ENCODE peak calls at places on chromosomes 12 and 14, in six cellular contexts. C, Z, J, U, P and E are unnamed samples. For H3K4me1 and H3K27me3, the result is how much of the 10 kb centered on the place peaks cover.

GRCh38 chr12:110704750-110705149 is 15.8 kb upstream of the HVCN1 start:
- DNase-seq in J (no peak), U (no peak), C (no peak), Z (peak), P (no peak), E (peak)

GRCh38 chr12:10952645-10953044 is 13.6 kb upstream of the TAS2R14 start:
- DNase-seq in C (no peak), Z (no peak), J (no peak), U (no peak), P (no peak), E (no peak)

GRCh38 chr14:99552572-99553216 is 51.3 kb downstream of the CCDC85C start:
- DNase-seq in P (no peak), Z (peak), J (no peak), C (peak), U (no peak), E (peak)

GRCh38 chr12:59803735-59804134 is 207.9 kb downstream of the SLC16A7 start:
- DNase-seq in P (no peak), J (no peak), U (no peak), C (no peak), Z (no peak), E (no peak)

GRCh38 chr12:121239704-121240420 is 29.9 kb downstream of the P2RX4 start:
- DNase-seq in J (no peak), P (no peak), C (no peak), U (no peak), Z (no peak), E (no peak)

GRCh38 chr12:90921536-90921935 is 33.4 kb downstream of the CCER1 start:
- DNase-seq in J (no peak), Z (no peak), P (no peak), U (no peak), C (no peak), E (no peak)

GRCh38 chr12:53413485-53414215 is 10.0 kb upstream of the AMHR2 start:
- DNase-seq in P (no peak), J (no peak), Z (no peak), C (no peak), U (no peak), E (no peak)

GRCh38 chr12:57726151-57726883 is 12.2 kb downstream of the AGAP2 start:
- DNase-seq in C (peak), U (peak), Z (peak), J (no peak), P (peak), E (peak)

GRCh38 chr12:132366341-132366861 is 37.0 kb upstream of the GALNT9 start:
- DNase-seq in Z (no peak), C (peak), J (no peak), U (no peak), P (no peak), E (no peak)

DNA sequence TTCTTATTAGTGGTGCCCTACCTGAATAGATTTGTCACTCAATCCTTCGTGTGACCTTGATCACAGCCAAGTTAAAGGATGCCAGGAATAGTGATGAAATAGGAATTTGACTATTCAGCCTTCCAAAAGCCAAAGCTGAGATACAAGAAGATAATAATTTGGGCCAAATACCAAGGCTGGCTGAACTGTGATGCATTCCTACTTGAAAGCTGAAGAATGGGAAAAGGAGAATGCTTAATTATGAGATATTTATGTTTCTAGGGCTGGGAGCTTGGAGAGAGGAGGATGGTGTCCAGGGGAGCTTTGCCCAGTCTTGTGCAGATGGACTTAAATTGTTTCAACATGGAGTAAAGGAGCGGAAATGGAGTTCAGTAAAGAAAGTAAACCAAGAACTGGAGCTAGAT is 5.2 kb downstream of the RNASE7 start:
- DNase-seq in P (peak), C (no peak), U (no peak), J (no peak), Z (no peak), E (no peak)
- H3K4me1 ChIP-seq in P (under half), C (under half), U (under half), J (under half), Z (under half), E (under half)

GRCh38 chr14:93970589-93970966 is 5.8 kb downstream of the ASB2 start:
- DNase-seq in P (no peak), Z (peak), C (peak), U (peak), J (no peak), E (peak)
- H3K27me3 ChIP-seq in P (under half), Z (under half), C (under half), U (under half), J (under half), E (under half)

GRCh38 chr12:72684491-72684890 is 412.3 kb downstream of the TRHDE start:
- DNase-seq in P (no peak), Z (no peak), C (no peak), J (no peak), U (no peak), E (no peak)
- H3K27ac ChIP-seq in P (no peak), Z (no peak), C (no peak), J (no peak), U (no peak), E (no peak)

GRCh38 chr14:70808023-70808401 is 1.3 kb downstream of the MAP3K9 start:
- DNase-seq in Z (peak), J (no peak), U (peak), C (no peak), P (no peak), E (peak)
- H3K4me1 ChIP-seq in Z (under half), J (under half), U (under half), C (under half), P (under half), E (under half)

DNA sequence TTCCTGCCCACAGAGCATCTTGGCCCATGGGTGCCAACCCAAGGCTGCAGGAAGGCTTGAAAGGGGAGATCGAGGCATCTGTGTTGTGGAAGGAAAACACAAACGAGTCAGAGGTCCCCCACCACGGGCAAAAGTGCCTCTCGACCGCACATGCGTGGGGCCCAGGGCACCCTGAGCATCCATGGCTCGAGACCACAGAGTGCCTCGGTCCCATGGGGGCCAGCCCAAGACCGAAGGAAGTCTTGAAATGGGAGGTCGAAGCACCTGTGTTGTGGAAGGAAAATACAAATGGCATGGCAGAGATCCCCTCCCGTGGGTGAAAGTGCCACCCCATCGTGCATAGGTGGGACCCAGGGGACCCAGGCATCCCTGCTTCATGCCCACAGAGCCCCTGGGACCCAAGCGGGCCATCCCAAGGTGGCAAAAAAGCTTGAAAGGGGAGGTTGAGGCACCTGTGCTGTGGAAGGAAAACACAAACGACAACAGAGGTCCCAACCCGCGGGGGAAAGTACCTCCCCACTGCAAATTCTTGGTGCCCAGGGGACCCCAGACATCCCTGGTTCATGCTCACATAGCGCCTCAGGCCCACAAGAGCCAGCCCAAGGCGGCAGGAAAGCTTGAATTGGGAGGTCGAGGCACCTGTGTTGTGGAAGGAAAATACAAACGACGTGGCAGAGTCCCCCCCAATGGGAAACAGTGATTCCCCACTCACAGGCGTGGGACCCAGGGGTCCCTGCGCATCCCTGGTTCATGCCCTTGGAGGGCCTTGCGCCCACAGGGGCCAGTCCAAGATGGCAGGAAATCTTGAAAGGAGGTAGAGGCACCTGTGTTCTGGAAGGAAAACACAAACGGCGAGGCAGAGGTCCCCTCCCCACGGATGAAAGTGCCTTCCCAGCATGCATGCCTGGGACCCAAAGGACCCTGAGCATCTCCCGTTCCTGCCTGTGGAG is 373.0 kb downstream of the ALG10 start:
- DNase-seq in Z (peak), P (no peak), C (peak), J (no peak), U (peak), E (peak)
- H3K27me3 ChIP-seq in Z (under half), P (under half), C (under half), J (under half), U (under half), E (under half)

GRCh38 chr14:102503576-102504224 is 5.9 kb downstream of the ANKRD9 start:
- DNase-seq in J (no peak), C (no peak), U (no peak), P (no peak), Z (no peak), E (no peak)
- H3K27ac ChIP-seq in J (no peak), C (peak), U (no peak), P (peak), Z (peak), E (no peak)

GRCh38 chr14:81400852-81401251 is 728 bp upstream of the STON2 start:
- DNase-seq in Z (peak), C (no peak), U (no peak), P (peak), J (peak), E (peak)

GRCh38 chr14:81400202-81400678 is at the start of gene STON2:
- DNase-seq in U (no peak), P (peak), Z (peak), J (peak), C (no peak), E (no peak)

GRCh38 chr14:81396108-81396507 is 4.0 kb downstream of the STON2 start:
- DNase-seq in Z (no peak), J (no peak), P (no peak), C (no peak), U (no peak), E (no peak)

GRCh38 chr14:81401420-81402122 is 1.4 kb upstream of the STON2 start:
- DNase-seq in P (peak), U (no peak), Z (no peak), C (no peak), J (peak), E (no peak)

GRCh38 chr14:81398196-81398891 is 1.8 kb downstream of the STON2 start:
- DNase-seq in Z (no peak), P (no peak), J (no peak), U (no peak), C (no peak), E (no peak)
- H3K4me1 ChIP-seq in Z (under half), P (under half), J (under half), U (under half), C (under half), E (under half)

DNA sequence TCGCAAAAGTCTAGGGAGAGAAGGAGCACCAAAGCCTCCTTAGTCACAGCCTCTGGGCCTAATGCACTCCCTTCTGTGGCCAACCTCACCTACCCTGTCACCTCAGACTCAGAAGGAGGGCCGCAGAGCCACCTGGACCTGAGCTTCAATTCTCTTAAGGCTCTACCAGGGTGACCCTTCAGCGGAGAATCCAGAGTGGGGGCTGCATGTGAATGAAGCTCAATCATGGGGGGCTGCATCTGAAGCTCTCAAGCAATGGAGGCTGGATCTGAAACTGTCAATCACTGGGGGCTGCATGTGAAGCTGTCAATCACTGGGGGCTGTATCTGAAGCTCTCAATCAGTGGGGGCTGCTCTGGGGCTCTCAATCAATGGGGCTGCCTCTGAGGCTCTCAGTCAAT is 43.1 kb upstream of the EIF5 start:
- DNase-seq in J (no peak), C (no peak), Z (no peak), U (no peak), P (no peak), E (no peak)
- H3K27me3 ChIP-seq in J (under half), C (under half), Z (under half), U (under half), P (under half), E (under half)

DNA sequence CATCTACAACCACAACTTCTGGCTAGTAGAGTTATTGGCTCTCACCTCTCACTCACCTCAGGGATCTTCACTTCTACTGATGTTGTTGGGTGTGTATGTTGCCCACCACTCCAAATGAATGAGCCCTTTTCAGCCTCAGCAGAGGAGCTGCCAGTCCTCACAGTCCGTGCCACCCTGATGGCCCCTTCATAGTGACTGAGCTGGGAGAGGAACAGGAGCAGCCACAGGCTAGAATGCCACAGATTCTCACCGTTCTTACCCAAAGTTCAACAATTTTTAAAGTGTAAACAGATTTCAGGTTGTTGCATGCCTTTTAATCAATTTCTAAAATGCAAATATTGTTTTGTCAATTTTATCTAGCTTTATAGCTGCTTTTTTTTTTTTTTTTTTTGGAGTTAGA is 74.5 kb upstream of the DNM1L start:
- DNase-seq in P (no peak), Z (no peak), J (no peak), C (no peak), U (no peak), E (no peak)
- H3K27ac ChIP-seq in P (no peak), Z (no peak), J (no peak), C (no peak), U (no peak), E (no peak)